ENCODE peak calls at places on chromosome 4, in nine cellular contexts. D is esophagus squamous epithelium, R is IMR-90, V is cardiac muscle cell, A is HCT116, Z is OCI-LY7, M is pancreas, C is left lung, P is lower lobe of right lung. I is an unnamed sample.

GRCh38 chr4:121706595-121707021 is 9.8 kb upstream of the ANXA5 start:
- DNase-seq in A (no peak), P (no peak), R (peak), V (no peak), C (no peak), Z (no peak), M (no peak), D (no peak), I (no peak)

GRCh38 chr4:472881-473574 is 25.9 kb downstream of the ZNF721 start:
- DNase-seq in A (no peak), D (no peak), V (no peak), C (no peak), P (no peak), R (peak), M (peak), Z (peak), I (peak)

GRCh38 chr4:180960758-180961401 is 1282.3 kb upstream of the TENM3 start:
- DNase-seq in Z (peak), R (no peak), A (no peak), V (peak), M (no peak), D (no peak), P (no peak), C (no peak), I (no peak)

GRCh38 chr4:59553063-59553738 is 1646.9 kb upstream of the ADGRL3 start:
- DNase-seq in P (no peak), M (no peak), C (no peak), D (no peak), R (no peak), A (no peak), Z (peak), V (no peak), I (no peak)

GRCh38 chr4:183637461-183637860 is 21.5 kb downstream of the RWDD4 start:
- DNase-seq in R (peak), M (no peak), D (no peak), P (no peak), V (no peak), A (no peak), C (no peak), Z (no peak), I (no peak)

GRCh38 chr4:142282870-142283431 is 563.1 kb downstream of the INPP4B start:
- DNase-seq in P (no peak), Z (peak), R (no peak), M (no peak), C (no peak), A (no peak), D (no peak), V (peak), I (no peak)

GRCh38 chr4:89752932-89753598 is 83.9 kb downstream of the SNCA start:
- DNase-seq in P (no peak), Z (no peak), A (no peak), M (no peak), D (no peak), V (no peak), C (no peak), R (peak), I (no peak)

GRCh38 chr4:62460329-62460728 is 1260.2 kb downstream of the ADGRL3 start:
- DNase-seq in V (no peak), R (no peak), D (no peak), A (no peak), C (no peak), M (no peak), P (no peak), Z (no peak), I (no peak)

GRCh38 chr4:143358923-143359694 is 22.4 kb downstream of the GAB1 start:
- DNase-seq in R (peak), C (no peak), D (no peak), M (peak), P (peak), A (no peak), Z (peak), V (no peak), I (no peak)

GRCh38 chr4:22427676-22428075 is 88.2 kb downstream of the ADGRA3 start:
- DNase-seq in R (no peak), D (no peak), C (no peak), A (no peak), V (no peak), P (no peak), Z (no peak), M (no peak), I (no peak)

GRCh38 chr4:186570193-186570996 is 15.0 kb upstream of the MTNR1A start:
- DNase-seq in A (no peak), D (no peak), P (no peak), V (peak), C (no peak), R (peak), Z (no peak), M (peak), I (no peak)

GRCh38 chr4:8524595-8525382 is 55.4 kb upstream of the GPR78 start:
- DNase-seq in P (no peak), D (no peak), V (no peak), C (no peak), R (no peak), A (no peak), Z (no peak), M (no peak), I (no peak)

GRCh38 chr4:132564920-132565319 is 584.2 kb upstream of the PCDH10 start:
- DNase-seq in V (no peak), Z (peak), P (no peak), D (no peak), C (no peak), M (no peak), R (no peak), A (no peak), I (no peak)

GRCh38 chr4:91826186-91826585 is 477.6 kb upstream of the GRID2 start:
- DNase-seq in A (no peak), Z (no peak), V (no peak), C (no peak), M (no peak), P (no peak), D (no peak), R (no peak), I (no peak)

GRCh38 chr4:117898496-117898895 is 135.8 kb upstream of the NDST3 start:
- DNase-seq in R (no peak), M (no peak), D (no peak), P (no peak), A (no peak), C (no peak), Z (no peak), V (no peak), I (no peak)

GRCh38 chr4:150960818-150961217 is 54.3 kb downstream of the LRBA start:
- DNase-seq in R (no peak), C (peak), V (no peak), D (no peak), Z (peak), P (no peak), M (no peak), A (no peak), I (no peak)

GRCh38 chr4:169080970-169081369 is 70.9 kb upstream of the CBR4 start:
- DNase-seq in M (no peak), A (no peak), C (no peak), R (peak), P (no peak), D (no peak), Z (peak), V (no peak), I (no peak)

GRCh38 chr4:40956726-40957255 is 207.0 kb downstream of the NSUN7 start:
- DNase-seq in Z (no peak), R (peak), M (no peak), D (no peak), A (no peak), P (no peak), C (no peak), V (no peak), I (no peak)

GRCh38 chr4:153040677-153041076 is 104.6 kb downstream of the FHDC1 start:
- DNase-seq in D (no peak), P (no peak), Z (no peak), C (no peak), R (no peak), V (no peak), M (no peak), A (no peak), I (no peak)

GRCh38 chr4:153039542-153040185 is 103.5 kb downstream of the FHDC1 start:
- DNase-seq in M (no peak), Z (no peak), A (no peak), C (no peak), R (no peak), P (no peak), V (no peak), D (no peak), I (no peak)

GRCh38 chr4:153042757-153043156 is 106.6 kb downstream of the FHDC1 start:
- DNase-seq in Z (no peak), D (no peak), R (no peak), M (no peak), V (no peak), C (no peak), A (no peak), P (no peak), I (no peak)

GRCh38 chr4:153045111-153045982 is 109.2 kb downstream of the FHDC1 start:
- DNase-seq in V (no peak), Z (no peak), R (no peak), M (no peak), A (no peak), D (no peak), P (no peak), C (no peak), I (no peak)
- H3K4me3 ChIP-seq in V (no peak), Z (no peak), R (no peak), M (no peak), A (no peak), D (no peak), P (no peak), C (no peak), I (no peak)

GRCh38 chr4:175034986-175035705 is 117.0 kb downstream of the ADAM29 start:
- DNase-seq in P (no peak), A (no peak), Z (no peak), D (no peak), M (no peak), C (no peak), R (no peak), V (no peak), I (no peak)

GRCh38 chr4:175035907-175036306 is 117.7 kb downstream of the ADAM29 start:
- DNase-seq in R (no peak), A (no peak), P (no peak), V (no peak), C (no peak), Z (no peak), M (no peak), D (no peak), I (no peak)

GRCh38 chr4:175034007-175034406 is 115.8 kb downstream of the ADAM29 start:
- DNase-seq in M (no peak), Z (no peak), D (no peak), V (no peak), R (no peak), C (no peak), P (no peak), A (no peak), I (no peak)

GRCh38 chr4:175033162-175033561 is 115.0 kb downstream of the ADAM29 start:
- DNase-seq in P (no peak), V (no peak), C (no peak), Z (no peak), A (no peak), M (no peak), D (no peak), R (no peak), I (no peak)
- H3K4me3 ChIP-seq in P (no peak), V (no peak), C (no peak), Z (no peak), A (no peak), M (no peak), D (no peak), R (no peak), I (no peak)

GRCh38 chr4:26088433-26088928 is 174.5 kb downstream of the SMIM20 start:
- DNase-seq in Z (no peak), D (no peak), R (peak), V (no peak), C (no peak), A (no peak), P (no peak), M (no peak), I (peak)

GRCh38 chr4:26094076-26094475 is 180.1 kb downstream of the SMIM20 start:
- DNase-seq in A (no peak), V (no peak), D (no peak), P (no peak), C (no peak), M (no peak), Z (no peak), R (peak), I (no peak)

GRCh38 chr4:26094911-26095310 is 180.9 kb downstream of the SMIM20 start:
- DNase-seq in A (no peak), R (peak), P (no peak), C (no peak), V (no peak), M (no peak), D (no peak), Z (no peak), I (no peak)

GRCh38 chr4:26093561-26093960 is 179.5 kb downstream of the SMIM20 start:
- DNase-seq in M (no peak), A (no peak), V (no peak), C (no peak), Z (no peak), D (no peak), R (no peak), P (no peak), I (no peak)
- H3K4me3 ChIP-seq in M (no peak), A (no peak), V (no peak), C (no peak), Z (no peak), D (no peak), R (no peak), P (no peak), I (no peak)

GRCh38 chr4:106286611-106287010 is 29.4 kb downstream of the TBCK start:
- DNase-seq in A (no peak), C (no peak), Z (no peak), D (no peak), P (no peak), V (no peak), M (no peak), R (no peak), I (no peak)
- H3K4me3 ChIP-seq in A (no peak), C (no peak), Z (no peak), D (no peak), P (no peak), V (no peak), M (no peak), R (no peak), I (no peak)

DNA sequence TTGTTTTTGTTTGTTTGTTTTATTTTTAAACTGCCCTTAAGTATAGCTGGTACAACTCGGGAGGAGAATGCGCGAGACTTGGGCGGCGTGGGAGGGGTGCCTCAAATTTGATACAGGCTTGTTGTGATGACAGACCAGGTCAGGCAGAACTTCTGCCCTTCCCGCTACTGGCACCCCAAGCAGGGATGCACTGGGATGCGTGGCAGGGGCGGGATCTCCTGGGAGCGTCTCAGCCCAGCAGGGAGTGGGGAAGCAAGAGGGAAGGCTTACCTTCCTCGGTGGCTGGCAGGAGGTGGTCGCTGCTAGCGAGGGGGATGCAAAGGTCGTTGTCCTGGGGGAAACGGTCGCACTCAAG is 842 bp downstream of the SFRP2 start:
- DNase-seq in C (peak), A (no peak), P (no peak), Z (no peak), V (no peak), M (no peak), D (no peak), R (no peak), I (no peak)
- H3K4me3 ChIP-seq in C (no peak), A (no peak), P (peak), Z (no peak), V (peak), M (no peak), D (peak), R (no peak), I (no peak)

GRCh38 chr4:148375581-148375980 is 66.6 kb downstream of the NR3C2 start:
- DNase-seq in C (no peak), V (no peak), M (no peak), Z (no peak), D (no peak), P (no peak), R (no peak), A (no peak), I (no peak)
- H3K4me3 ChIP-seq in C (no peak), V (no peak), M (no peak), Z (no peak), D (peak), P (peak), R (no peak), A (no peak), I (peak)

DNA sequence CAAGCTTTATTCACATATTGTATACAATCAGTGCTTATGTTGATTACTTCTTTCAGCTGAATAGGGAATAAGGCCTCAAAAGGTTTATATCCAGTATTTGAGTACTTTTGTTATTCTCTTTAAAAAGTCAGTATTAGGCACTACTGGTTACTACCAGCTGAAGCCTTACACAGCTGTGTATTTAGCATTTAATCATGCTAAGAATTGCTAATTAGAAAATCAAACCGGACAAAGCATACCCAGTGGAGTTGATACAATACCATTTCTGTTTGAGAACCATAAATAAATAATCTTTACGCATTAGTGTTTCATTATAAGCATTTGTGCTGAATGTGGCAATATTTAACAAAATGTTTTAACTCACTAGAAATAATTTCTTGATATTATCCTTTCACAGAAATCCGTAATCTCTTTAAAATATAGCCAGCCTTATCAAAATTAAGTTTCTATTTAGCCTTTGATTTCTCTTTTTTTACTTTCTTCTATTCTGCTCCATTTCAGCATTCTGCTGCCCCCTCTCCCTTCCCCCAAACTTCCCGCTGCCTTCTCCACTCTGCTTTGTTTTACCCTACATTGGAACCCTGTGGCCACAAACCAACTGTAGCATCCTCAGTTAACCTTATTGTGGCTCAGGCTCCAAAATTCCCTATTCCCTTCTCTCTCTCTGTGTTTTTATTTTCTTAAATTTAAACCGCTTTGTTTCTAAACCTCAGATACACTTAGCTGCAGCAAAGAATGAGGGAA is 37.8 kb downstream of the UGT8 start:
- DNase-seq in Z (no peak), C (no peak), R (no peak), M (no peak), D (no peak), V (no peak), P (no peak), A (no peak), I (no peak)
- H3K4me3 ChIP-seq in Z (no peak), C (no peak), R (no peak), M (no peak), D (no peak), V (no peak), P (no peak), A (no peak), I (no peak)

GRCh38 chr4:88452941-88453340 is 4.0 kb upstream of the HERC5 start:
- DNase-seq in Z (no peak), A (no peak), M (no peak), V (no peak), R (no peak), D (no peak), P (no peak), C (no peak), I (no peak)

GRCh38 chr4:88457307-88458090 is 580 bp downstream of the HERC5 start:
- DNase-seq in R (no peak), D (no peak), P (peak), A (peak), M (peak), V (peak), Z (no peak), C (peak), I (no peak)

GRCh38 chr4:88456757-88457306 is at the start of gene HERC5:
- DNase-seq in M (peak), D (peak), P (peak), Z (peak), R (peak), A (peak), V (peak), C (peak), I (peak)

DNA sequence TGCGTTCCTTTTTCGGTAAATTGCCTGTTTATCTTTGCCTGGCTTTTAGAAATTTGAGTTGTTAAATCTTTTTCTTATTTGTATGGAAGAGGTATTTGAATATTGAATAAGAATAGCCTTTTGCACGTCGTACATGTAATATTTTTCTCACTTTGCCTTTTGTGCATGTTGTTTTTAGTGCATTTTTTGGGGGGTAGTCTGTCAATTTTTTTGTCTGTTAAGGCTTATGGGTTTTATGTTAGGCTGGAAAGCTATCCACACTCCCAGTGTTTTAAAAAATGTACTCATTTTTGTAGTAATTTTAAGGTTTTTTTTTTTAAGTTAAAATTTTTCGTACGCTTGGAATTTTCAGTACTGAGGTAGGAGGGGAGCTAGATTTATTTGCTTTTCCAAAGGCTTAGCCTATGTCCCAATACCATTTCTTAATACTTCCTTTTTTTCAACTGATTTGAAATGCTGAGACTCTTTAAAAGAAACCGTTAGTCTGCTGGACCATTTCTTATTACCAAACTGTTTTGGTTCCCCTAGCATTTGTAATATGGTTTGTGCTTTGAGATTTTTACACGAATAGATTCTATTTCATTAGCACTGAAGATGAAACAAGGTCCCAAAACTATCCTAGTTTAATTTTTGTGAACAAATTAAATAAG is 1.3 kb downstream of the HERC5 start:
- DNase-seq in Z (no peak), P (no peak), C (no peak), M (no peak), V (no peak), A (no peak), R (no peak), D (no peak), I (no peak)
- H3K4me3 ChIP-seq in Z (no peak), P (peak), C (no peak), M (no peak), V (no peak), A (no peak), R (no peak), D (peak), I (peak)

GRCh38 chr4:77073981-77074865 is 1.6 kb downstream of the CCNI start:
- DNase-seq in A (no peak), Z (no peak), V (no peak), M (no peak), R (no peak), D (no peak), C (no peak), P (no peak), I (no peak)
- H3K4me3 ChIP-seq in A (peak), Z (peak), V (peak), M (peak), R (peak), D (peak), C (peak), P (peak), I (peak)

GRCh38 chr4:39354178-39354503 is 12.0 kb downstream of the RFC1 start:
- DNase-seq in M (no peak), Z (no peak), R (no peak), P (no peak), V (no peak), D (no peak), A (no peak), C (no peak), I (no peak)
- H3K4me3 ChIP-seq in M (no peak), Z (peak), R (no peak), P (peak), V (no peak), D (peak), A (no peak), C (no peak), I (peak)

I was measured in naive thymus-derived CD4-positive, alpha-beta T cell.